ENCODE peak calls at places on chromosomes 13 and 19, in seven cellular contexts. H, M, P, E, S, K and U are unnamed samples.

GRCh38 chr19:11423804-11424318 is 4.7 kb upstream of the RGL3 start:
- DNase-seq in K (no peak), M (no peak), H (no peak), S (no peak), E (no peak), P (no peak), U (no peak)

GRCh38 chr13:84430015-84430414 is 547.7 kb upstream of the SLITRK1 start:
- DNase-seq in S (no peak), P (no peak), M (no peak), H (no peak), K (no peak), E (no peak), U (no peak)

GRCh38 chr19:40716031-40716654 is 543 bp downstream of the COQ8B start:
- DNase-seq in S (peak; percentile 54), P (no peak), M (no peak), H (peak; percentile 91), K (peak; percentile 41), E (no peak), U (no peak)

GRCh38 chr13:91406619-91407018 is 8.2 kb downstream of the GPC5 start:
- DNase-seq in P (peak; percentile 57), K (peak; percentile 17), H (peak; percentile 47), E (no peak), M (peak; percentile 31), S (no peak), U (peak; percentile 55)

GRCh38 chr13:58852076-58852475 is 1220.5 kb downstream of the PCDH17 start:
- DNase-seq in H (peak; percentile 17), K (no peak), M (no peak), S (no peak), E (no peak), P (no peak), U (no peak)

GRCh38 chr19:44653343-44653742 is 9.6 kb downstream of the PVR start:
- DNase-seq in M (no peak), P (no peak), S (no peak), H (no peak), K (no peak), E (no peak), U (no peak)

GRCh38 chr19:38815059-38816001 is 2.6 kb upstream of the LGALS4 start:
- DNase-seq in S (peak; percentile 80), H (no peak), M (no peak), P (peak; percentile 87), E (no peak), K (no peak), U (no peak)

GRCh38 chr19:48608798-48609263 is 2.3 kb downstream of the SPACA4 start:
- DNase-seq in E (no peak), H (peak; percentile 35), S (peak; percentile 67), P (peak; percentile 54), M (no peak), K (no peak), U (no peak)

GRCh38 chr13:32904271-32904670 is 112.0 kb upstream of the KL start:
- DNase-seq in P (no peak), H (no peak), M (no peak), E (no peak), K (no peak), S (no peak), U (no peak)

GRCh38 chr19:8017808-8018207 is 12.4 kb upstream of the ELAVL1 start:
- DNase-seq in E (no peak), M (no peak), S (peak; percentile 78), H (no peak), P (peak; percentile 82), K (no peak), U (no peak)

GRCh38 chr13:97268772-97269171 is 46.6 kb downstream of the MBNL2 start:
- DNase-seq in P (no peak), H (no peak), K (no peak), S (no peak), E (no peak), M (no peak), U (no peak)

GRCh38 chr19:21680679-21681078 is 86.7 kb downstream of the ZNF100 start:
- DNase-seq in P (no peak), H (no peak), S (no peak), K (no peak), E (no peak), M (no peak), U (no peak)

GRCh38 chr13:77506874-77507273 is 28.6 kb upstream of the SCEL start:
- DNase-seq in K (no peak), M (no peak), P (no peak), E (no peak), H (peak; percentile 30), S (no peak), U (no peak)

GRCh38 chr13:44272692-44273091 is 100.9 kb upstream of the SERP2 start:
- DNase-seq in S (no peak), K (no peak), P (no peak), E (no peak), M (no peak), H (no peak), U (no peak)

GRCh38 chr13:113853518-113854237 is 10.2 kb downstream of the GAS6 start:
- DNase-seq in E (no peak), H (no peak), S (peak; percentile 52), M (no peak), P (no peak), K (no peak), U (no peak)

GRCh38 chr13:50149932-50150331 is 134.7 kb downstream of the KCNRG start:
- DNase-seq in E (no peak), P (peak; percentile 64), H (no peak), K (peak; percentile 30), S (no peak), M (no peak), U (peak; percentile 15)

GRCh38 chr13:52348081-52348480 is 57.9 kb downstream of the THSD1 start:
- DNase-seq in H (no peak), P (no peak), E (no peak), S (no peak), M (no peak), K (no peak), U (peak; percentile 97)

GRCh38 chr13:63024458-63024857 is 1608.8 kb upstream of the PCDH20 start:
- DNase-seq in K (no peak), E (no peak), S (no peak), H (no peak), P (no peak), M (no peak), U (no peak)

GRCh38 chr19:33302175-33302973 is at the start of gene CEBPA:
- DNase-seq in P (peak; percentile 89), K (peak; percentile 84), H (peak; percentile 74), M (peak; percentile 58), S (peak; percentile 91), E (peak; percentile 67), U (peak; percentile 95)

GRCh38 chr19:41746593-41747227 is 8.6 kb upstream of the CEACAM6 start:
- DNase-seq in E (no peak), H (peak; percentile 76), K (no peak), M (no peak), P (peak; percentile 81), S (peak; percentile 55), U (peak; percentile 67)

GRCh38 chr19:41741244-41741554 is 14.1 kb upstream of the CEACAM6 start:
- DNase-seq in P (no peak), H (no peak), S (no peak), E (no peak), K (no peak), M (no peak), U (no peak)

GRCh38 chr19:41748012-41748411 is 7.3 kb upstream of the CEACAM6 start:
- DNase-seq in S (no peak), M (no peak), P (no peak), H (peak; percentile 39), E (no peak), K (no peak), U (no peak)

GRCh38 chr19:41745761-41746160 is 9.6 kb upstream of the CEACAM6 start:
- DNase-seq in P (no peak), K (no peak), M (no peak), E (no peak), H (no peak), S (no peak), U (no peak)

GRCh38 chr19:41744850-41745249 is 10.5 kb upstream of the CEACAM6 start:
- DNase-seq in S (no peak), H (no peak), M (no peak), K (no peak), E (no peak), P (peak; percentile 35), U (no peak)
- H3K27me3 ChIP-seq in S (no peaks in the 10 kb centered on the region), H (no peaks in the 10 kb centered on the region), M (no peaks in the 10 kb centered on the region), K (no peaks in the 10 kb centered on the region), E (no peaks in the 10 kb centered on the region), P (peaks cover 2% of the 10 kb centered on the region), U (no peaks in the 10 kb centered on the region)

GRCh38 chr13:26045123-26045522 is 6.7 kb downstream of the SHISA2 start:
- DNase-seq in P (no peak), E (no peak), H (no peak), S (no peak), M (no peak), K (no peak), U (no peak)
- H3K27me3 ChIP-seq in P (peaks cover 12% of the 10 kb centered on the region), E (peaks cover 6% of the 10 kb centered on the region), H (no peaks in the 10 kb centered on the region), S (peaks cover 5% of the 10 kb centered on the region), M (peaks cover under 1% of the 10 kb centered on the region), K (no peaks in the 10 kb centered on the region), U (no peaks in the 10 kb centered on the region)

GRCh38 chr13:36673352-36673751 is 468 bp upstream of the SERTM1 start:
- DNase-seq in P (no peak), K (no peak), S (no peak), E (no peak), H (no peak), M (no peak), U (no peak)

GRCh38 chr13:36675213-36675536 is 1.4 kb downstream of the SERTM1 start:
- DNase-seq in H (no peak), M (no peak), S (no peak), K (no peak), E (no peak), P (no peak), U (no peak)

GRCh38 chr13:36673838-36674326 is at the start of gene SERTM1:
- DNase-seq in P (no peak), K (peak; percentile 11), M (peak; percentile 27), E (no peak), S (no peak), H (no peak), U (peak; percentile 36)

DNA sequence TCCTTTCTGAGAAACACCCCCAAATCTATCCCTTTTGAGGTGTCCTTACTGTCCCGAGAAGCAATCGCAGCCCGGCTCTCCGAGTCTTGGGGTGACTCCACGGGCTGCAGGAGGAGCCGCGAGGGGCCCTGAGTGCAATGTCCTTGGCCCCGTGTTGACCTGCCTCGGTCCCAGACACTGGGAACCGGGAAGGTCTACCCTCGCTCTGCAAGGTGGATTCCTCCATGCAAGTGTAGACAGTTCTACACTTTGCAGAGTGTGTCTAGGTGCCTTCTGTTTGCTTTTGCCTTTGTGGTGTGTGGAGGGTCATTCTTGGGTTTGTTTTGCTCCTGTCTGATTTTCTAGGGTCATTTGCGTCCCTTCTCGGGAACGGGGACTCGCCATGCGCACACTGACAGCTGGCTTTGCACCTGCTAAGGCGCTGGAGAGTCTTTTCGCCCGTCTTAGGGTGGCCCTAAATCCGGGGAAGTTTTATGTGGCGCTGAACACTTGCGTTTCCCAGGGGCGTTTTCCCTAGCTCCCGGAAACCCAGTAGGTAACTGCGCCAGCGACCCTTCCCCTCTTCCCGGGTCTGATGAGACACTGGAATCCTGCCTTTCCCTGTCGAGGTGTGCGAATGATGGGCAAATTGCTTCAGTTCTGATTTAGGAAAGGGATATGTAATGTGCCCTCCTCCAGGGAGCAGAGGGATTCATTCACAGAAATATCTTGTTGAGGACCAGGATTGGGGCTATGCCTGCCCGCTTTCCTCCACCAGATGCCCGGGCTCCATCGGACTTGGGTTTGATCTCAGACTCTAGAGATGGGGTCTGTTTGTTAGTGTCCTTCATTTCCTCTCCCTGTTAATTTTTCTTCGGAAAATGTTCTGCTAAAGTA is 755 bp downstream of the SERTM1 start:
- DNase-seq in H (no peak), S (no peak), M (no peak), K (no peak), P (no peak), E (no peak), U (no peak)
- H3K27me3 ChIP-seq in H (peaks cover 33% of the 10 kb centered on the region), S (peaks cover 8% of the 10 kb centered on the region), M (peaks cover 13% of the 10 kb centered on the region), K (no peaks in the 10 kb centered on the region), P (peaks cover 8% of the 10 kb centered on the region), E (no peaks in the 10 kb centered on the region), U (peaks cover 80% of the 10 kb centered on the region)

GRCh38 chr19:1673645-1674292 is 21.4 kb upstream of the TCF3 start:
- DNase-seq in K (no peak), P (no peak), S (peak; percentile 42), M (no peak), E (no peak), H (no peak), U (no peak)
- H3K27me3 ChIP-seq in K (no peaks in the 10 kb centered on the region), P (peaks cover 32% of the 10 kb centered on the region), S (peaks cover 31% of the 10 kb centered on the region), M (peaks cover 28% of the 10 kb centered on the region), E (peaks cover 2% of the 10 kb centered on the region), H (peaks cover 5% of the 10 kb centered on the region), U (peaks cover 49% of the 10 kb centered on the region)